ENCODE peak calls at places on chromosomes 3 and 15, in nine cellular contexts. One of them, this sample, is unnamed.

GRCh38 chr3:160369784-160370183 is 29.2 kb downstream of the IFT80 start:
- DNase-seq in nephron progenitor cell: no peak
- DNase-seq in CD4-positive, alpha-beta T cell: no peak
- DNase-seq in type B pancreatic cell: no peak
- DNase-seq in uterus: no peak
- DNase-seq in tibial artery: no peak
- DNase-seq in dorsolateral prefrontal cortex: no peak
- DNase-seq in choroid plexus epithelial cell: peak; percentile 11
- DNase-seq in stomach: no peak
- DNase-seq in this sample: no peak

GRCh38 chr15:88388702-88389101 is 78.5 kb downstream of the MRPL46 start:
- DNase-seq in stomach: no peak
- DNase-seq in uterus: no peak
- DNase-seq in dorsolateral prefrontal cortex: no peak
- DNase-seq in tibial artery: no peak
- DNase-seq in nephron progenitor cell: no peak
- DNase-seq in choroid plexus epithelial cell: no peak
- DNase-seq in type B pancreatic cell: no peak
- DNase-seq in CD4-positive, alpha-beta T cell: no peak
- DNase-seq in this sample: no peak

GRCh38 chr15:65790692-65791334 is 1.3 kb downstream of the DENND4A start:
- DNase-seq in dorsolateral prefrontal cortex: no peak
- DNase-seq in stomach: no peak
- DNase-seq in nephron progenitor cell: no peak
- DNase-seq in uterus: no peak
- DNase-seq in CD4-positive, alpha-beta T cell: no peak
- DNase-seq in tibial artery: no peak
- DNase-seq in type B pancreatic cell: no peak
- DNase-seq in choroid plexus epithelial cell: peak; percentile 40
- DNase-seq in this sample: no peak

GRCh38 chr15:26864664-26865191 is 2.1 kb upstream of the GABRA5 start:
- DNase-seq in tibial artery: no peak
- DNase-seq in CD4-positive, alpha-beta T cell: no peak
- DNase-seq in choroid plexus epithelial cell: peak; percentile 61
- DNase-seq in nephron progenitor cell: peak; percentile 52
- DNase-seq in stomach: peak; percentile 31
- DNase-seq in uterus: no peak
- DNase-seq in dorsolateral prefrontal cortex: no peak
- DNase-seq in type B pancreatic cell: no peak
- DNase-seq in this sample: no peak

GRCh38 chr3:151395806-151396205 is 11.3 kb upstream of the P2RY12 start:
- DNase-seq in uterus: no peak
- DNase-seq in tibial artery: no peak
- DNase-seq in dorsolateral prefrontal cortex: no peak
- DNase-seq in choroid plexus epithelial cell: no peak
- DNase-seq in type B pancreatic cell: no peak
- DNase-seq in stomach: no peak
- DNase-seq in nephron progenitor cell: no peak
- DNase-seq in CD4-positive, alpha-beta T cell: no peak
- DNase-seq in this sample: no peak

GRCh38 chr3:121649645-121650044 is 11.1 kb downstream of the HCLS1 start:
- DNase-seq in dorsolateral prefrontal cortex: no peak
- DNase-seq in tibial artery: no peak
- DNase-seq in nephron progenitor cell: no peak
- DNase-seq in CD4-positive, alpha-beta T cell: no peak
- DNase-seq in uterus: no peak
- DNase-seq in stomach: no peak
- DNase-seq in choroid plexus epithelial cell: peak; percentile 44
- DNase-seq in type B pancreatic cell: no peak
- DNase-seq in this sample: no peak

GRCh38 chr3:152703245-152703900 is 131.6 kb upstream of the P2RY1 start:
- DNase-seq in choroid plexus epithelial cell: no peak
- DNase-seq in tibial artery: no peak
- DNase-seq in uterus: no peak
- DNase-seq in dorsolateral prefrontal cortex: no peak
- DNase-seq in stomach: no peak
- DNase-seq in CD4-positive, alpha-beta T cell: no peak
- DNase-seq in type B pancreatic cell: no peak
- DNase-seq in nephron progenitor cell: no peak
- DNase-seq in this sample: no peak

GRCh38 chr3:149373235-149374125 is 4.0 kb downstream of the TM4SF1 start:
- DNase-seq in uterus: no peak
- DNase-seq in dorsolateral prefrontal cortex: no peak
- DNase-seq in tibial artery: no peak
- DNase-seq in CD4-positive, alpha-beta T cell: no peak
- DNase-seq in stomach: no peak
- DNase-seq in nephron progenitor cell: no peak
- DNase-seq in type B pancreatic cell: no peak
- DNase-seq in choroid plexus epithelial cell: peak; percentile 87
- DNase-seq in this sample: no peak

GRCh38 chr3:150251654-150252053 is 156.4 kb upstream of the TSC22D2 start:
- DNase-seq in tibial artery: no peak
- DNase-seq in CD4-positive, alpha-beta T cell: no peak
- DNase-seq in uterus: no peak
- DNase-seq in dorsolateral prefrontal cortex: no peak
- DNase-seq in choroid plexus epithelial cell: peak; percentile 66
- DNase-seq in nephron progenitor cell: no peak
- DNase-seq in type B pancreatic cell: no peak
- DNase-seq in stomach: no peak
- DNase-seq in this sample: no peak

GRCh38 chr15:72195101-72195511 is 2.5 kb downstream of the GRAMD2A start:
- DNase-seq in uterus: no peak
- DNase-seq in choroid plexus epithelial cell: no peak
- DNase-seq in stomach: no peak
- DNase-seq in CD4-positive, alpha-beta T cell: no peak
- DNase-seq in type B pancreatic cell: no peak
- DNase-seq in nephron progenitor cell: no peak
- DNase-seq in tibial artery: no peak
- DNase-seq in dorsolateral prefrontal cortex: no peak
- DNase-seq in this sample: no peak

GRCh38 chr15:72196409-72197044 is 1.1 kb downstream of the GRAMD2A start:
- DNase-seq in dorsolateral prefrontal cortex: no peak
- DNase-seq in tibial artery: no peak
- DNase-seq in stomach: no peak
- DNase-seq in type B pancreatic cell: no peak
- DNase-seq in uterus: no peak
- DNase-seq in CD4-positive, alpha-beta T cell: no peak
- DNase-seq in choroid plexus epithelial cell: peak; percentile 11
- DNase-seq in nephron progenitor cell: no peak
- DNase-seq in this sample: no peak

GRCh38 chr15:72197460-72198409 is at the start of gene GRAMD2A:
- DNase-seq in choroid plexus epithelial cell: peak; percentile 31
- DNase-seq in type B pancreatic cell: no peak
- DNase-seq in uterus: no peak
- DNase-seq in nephron progenitor cell: peak; percentile 69
- DNase-seq in dorsolateral prefrontal cortex: no peak
- DNase-seq in tibial artery: no peak
- DNase-seq in stomach: peak; percentile 43
- DNase-seq in CD4-positive, alpha-beta T cell: no peak
- DNase-seq in this sample: no peak

GRCh38 chr15:72198410-72199270 is 1.1 kb upstream of the GRAMD2A start:
- DNase-seq in nephron progenitor cell: no peak
- DNase-seq in uterus: no peak
- DNase-seq in choroid plexus epithelial cell: no peak
- DNase-seq in stomach: no peak
- DNase-seq in type B pancreatic cell: no peak
- DNase-seq in CD4-positive, alpha-beta T cell: no peak
- DNase-seq in dorsolateral prefrontal cortex: no peak
- DNase-seq in tibial artery: no peak
- DNase-seq in this sample: no peak

DNA sequence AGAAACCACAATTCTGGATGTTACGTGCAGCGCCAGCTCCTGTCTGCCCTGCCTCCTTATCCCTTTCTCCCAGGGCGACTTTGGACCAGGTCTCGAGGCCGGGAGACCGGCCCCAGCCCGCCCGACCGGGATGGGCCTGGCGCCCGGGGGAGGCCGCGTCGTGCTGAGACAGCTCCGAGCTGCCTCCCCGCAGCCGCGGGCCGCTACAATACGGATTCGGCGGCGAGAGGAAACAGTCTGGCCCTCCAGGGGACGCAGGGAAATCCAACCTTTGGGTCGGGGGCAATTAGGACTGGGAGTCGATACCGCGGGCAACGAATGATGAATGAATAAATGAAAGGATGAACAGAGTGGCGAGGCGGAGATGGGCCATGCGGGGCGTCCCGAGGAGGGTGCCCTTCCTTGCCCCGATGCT is 535 bp downstream of the GRAMD2A start:
- DNase-seq in CD4-positive, alpha-beta T cell: no peak
- DNase-seq in dorsolateral prefrontal cortex: no peak
- DNase-seq in nephron progenitor cell: no peak
- DNase-seq in type B pancreatic cell: no peak
- DNase-seq in choroid plexus epithelial cell: no peak
- DNase-seq in stomach: no peak
- DNase-seq in uterus: no peak
- DNase-seq in tibial artery: no peak
- DNase-seq in this sample: no peak
- TF ChIP-seq CTCF in CD4-positive, alpha-beta T cell: no peak
- TF ChIP-seq CTCF in dorsolateral prefrontal cortex: no peak
- TF ChIP-seq CTCF in nephron progenitor cell: no peak
- TF ChIP-seq CTCF in type B pancreatic cell: no peak
- TF ChIP-seq CTCF in choroid plexus epithelial cell: no peak
- TF ChIP-seq CTCF in stomach: no peak
- TF ChIP-seq CTCF in uterus: no peak
- TF ChIP-seq CTCF in tibial artery: no peak
- TF ChIP-seq CTCF in this sample: no peak

DNA sequence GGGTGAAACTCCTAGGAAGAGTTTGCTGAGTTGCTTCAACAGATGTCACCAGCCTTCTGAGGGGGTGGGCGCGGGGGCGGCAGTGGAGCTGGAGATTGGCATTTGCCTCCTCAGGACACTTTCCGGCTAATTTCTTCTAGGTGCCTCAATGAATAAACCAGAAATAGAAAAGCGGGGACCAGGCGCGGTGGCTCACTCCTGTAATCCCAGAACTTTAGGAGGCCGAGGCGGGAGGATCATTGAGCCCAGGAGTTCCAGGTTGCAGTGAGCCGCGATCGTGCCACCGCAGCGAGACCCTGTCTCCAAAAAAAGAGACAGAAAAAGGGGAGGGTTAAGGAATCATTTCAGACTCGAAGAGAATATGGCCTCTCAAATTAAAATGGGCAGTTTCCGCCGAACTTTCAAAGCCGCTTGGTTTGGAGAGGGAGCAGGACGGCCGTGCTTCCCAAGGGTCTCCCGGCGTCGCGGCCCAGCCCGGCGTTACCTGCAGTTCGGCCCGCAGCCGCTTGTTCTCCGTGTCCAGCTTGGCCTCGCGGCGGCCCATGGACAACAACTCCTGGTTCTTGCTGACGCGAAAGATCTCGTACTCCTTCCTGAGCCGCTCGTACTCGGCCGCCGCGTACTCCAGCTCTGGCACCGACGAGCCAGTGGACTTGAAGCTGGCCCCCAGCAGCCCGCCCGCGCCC is 587 bp downstream of the NPHP3 start:
- DNase-seq in nephron progenitor cell: peak; percentile 23
- DNase-seq in CD4-positive, alpha-beta T cell: no peak
- DNase-seq in type B pancreatic cell: no peak
- DNase-seq in stomach: peak; percentile 70
- DNase-seq in choroid plexus epithelial cell: peak; percentile 80
- DNase-seq in uterus: peak; percentile 60
- DNase-seq in tibial artery: peak; percentile 66
- DNase-seq in dorsolateral prefrontal cortex: peak; percentile 59
- DNase-seq in this sample: no peak
- TF ChIP-seq CTCF in nephron progenitor cell: no peak
- TF ChIP-seq CTCF in CD4-positive, alpha-beta T cell: no peak
- TF ChIP-seq CTCF in type B pancreatic cell: peak; percentile 72
- TF ChIP-seq CTCF in stomach: no peak
- TF ChIP-seq CTCF in choroid plexus epithelial cell: peak; percentile 47
- TF ChIP-seq CTCF in uterus: peak; percentile 30
- TF ChIP-seq CTCF in tibial artery: peak; percentile 37
- TF ChIP-seq CTCF in dorsolateral prefrontal cortex: no peak
- TF ChIP-seq CTCF in this sample: no peak

DNA sequence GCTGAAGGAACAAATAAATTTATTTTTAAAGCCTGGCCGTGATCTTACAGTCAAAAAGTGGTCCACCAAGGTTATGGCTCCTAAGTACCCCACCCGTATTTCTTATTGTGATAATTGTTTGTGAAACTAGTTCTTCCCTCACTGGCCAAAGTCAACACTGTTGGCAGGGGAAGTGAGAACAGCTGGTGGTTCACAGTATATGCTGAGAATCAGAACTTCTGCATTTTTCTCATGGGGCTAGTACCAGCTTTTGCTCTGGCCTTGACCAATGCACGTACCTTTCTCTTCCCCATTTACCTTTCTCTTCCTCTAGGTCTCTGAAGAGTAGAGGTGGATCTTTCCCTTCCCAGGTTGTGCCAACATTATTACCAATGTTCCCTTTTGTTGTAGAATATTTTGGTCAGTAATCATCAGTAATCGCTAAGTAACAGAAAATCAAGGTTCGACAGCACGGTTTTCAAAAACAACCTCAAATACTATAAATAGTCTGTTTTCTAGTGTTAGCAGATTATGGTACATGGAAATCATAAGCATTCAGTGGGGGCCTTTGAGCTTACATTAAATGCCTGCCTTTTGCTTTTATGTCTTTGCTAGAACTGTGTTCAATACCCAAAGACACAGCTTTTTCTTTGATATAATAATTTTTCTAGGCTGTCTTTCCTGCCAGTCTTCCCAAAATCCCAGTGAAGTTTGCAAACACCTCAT is 268.0 kb downstream of the LPP start:
- DNase-seq in nephron progenitor cell: no peak
- DNase-seq in CD4-positive, alpha-beta T cell: no peak
- DNase-seq in tibial artery: no peak
- DNase-seq in type B pancreatic cell: no peak
- DNase-seq in choroid plexus epithelial cell: peak; percentile 58
- DNase-seq in dorsolateral prefrontal cortex: no peak
- DNase-seq in uterus: no peak
- DNase-seq in stomach: no peak
- DNase-seq in this sample: no peak
- TF ChIP-seq CTCF in nephron progenitor cell: no peak
- TF ChIP-seq CTCF in CD4-positive, alpha-beta T cell: no peak
- TF ChIP-seq CTCF in tibial artery: no peak
- TF ChIP-seq CTCF in type B pancreatic cell: no peak
- TF ChIP-seq CTCF in choroid plexus epithelial cell: no peak
- TF ChIP-seq CTCF in dorsolateral prefrontal cortex: no peak
- TF ChIP-seq CTCF in uterus: no peak
- TF ChIP-seq CTCF in stomach: no peak
- TF ChIP-seq CTCF in this sample: no peak

DNA sequence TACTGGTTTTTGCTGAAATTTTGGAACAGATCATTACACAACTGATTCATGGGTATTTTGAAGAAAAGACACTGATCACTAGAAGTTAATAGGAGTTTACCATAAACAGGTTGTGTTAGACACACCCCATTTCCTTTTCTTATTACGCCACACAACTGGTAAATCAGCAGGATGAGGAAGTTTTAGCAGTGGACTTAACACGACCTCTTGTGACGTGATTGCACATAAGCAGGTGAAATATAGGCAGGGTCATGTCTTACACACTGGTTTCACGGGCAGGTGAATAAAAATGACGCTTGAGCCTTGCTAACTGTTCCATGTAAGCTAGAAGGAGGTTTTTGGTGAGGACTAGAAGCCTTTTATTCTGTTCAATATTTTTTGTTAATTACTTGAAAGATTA is 27.1 kb upstream of the TPRG1 start:
- DNase-seq in choroid plexus epithelial cell: peak; percentile 64
- DNase-seq in uterus: peak; percentile 54
- DNase-seq in dorsolateral prefrontal cortex: no peak
- DNase-seq in nephron progenitor cell: no peak
- DNase-seq in tibial artery: no peak
- DNase-seq in type B pancreatic cell: no peak
- DNase-seq in CD4-positive, alpha-beta T cell: peak; percentile 13
- DNase-seq in stomach: no peak
- DNase-seq in this sample: no peak
- TF ChIP-seq CTCF in choroid plexus epithelial cell: no peak
- TF ChIP-seq CTCF in uterus: peak; percentile 60
- TF ChIP-seq CTCF in dorsolateral prefrontal cortex: no peak
- TF ChIP-seq CTCF in nephron progenitor cell: no peak
- TF ChIP-seq CTCF in tibial artery: peak; percentile 35
- TF ChIP-seq CTCF in type B pancreatic cell: no peak
- TF ChIP-seq CTCF in CD4-positive, alpha-beta T cell: peak; percentile 57
- TF ChIP-seq CTCF in stomach: no peak
- TF ChIP-seq CTCF in this sample: no peak